ENCODE peak calls at places on chromosomes 6 and 20, in six cellular contexts. B is mesendoderm, L is mesenchymal stem cell, C is IMR-90, J is H1, Z is H9. E is an unnamed sample.
A peak's percentile ranks its signal among the peaks of the same experiment; 100 is the strongest.

GRCh38 chr6:25404693-25405169 is 125.6 kb downstream of the CARMIL1 start:
- DNase-seq in B (no peak), L (no peak), C (no peak), J (no peak), Z (no peak), E (no peak)

GRCh38 chr20:57170343-57170742 is 96.1 kb downstream of the BMP7 start:
- DNase-seq in B (no peak), L (no peak), C (no peak), J (no peak), Z (no peak), E (no peak)

GRCh38 chr20:57404419-57405072 is 13.3 kb downstream of the RBM38 start:
- DNase-seq in B (no peak), L (no peak), C (no peak), J (no peak), Z (no peak), E (no peak)

GRCh38 chr6:169800668-169801395 is 49.4 kb downstream of the ERMARD start:
- DNase-seq in B (peak; percentile 58), L (peak; percentile 72), C (peak; percentile 82), J (no peak), Z (peak; percentile 32), E (no peak)

GRCh38 chr20:1325173-1326030 is 3.5 kb downstream of the SDCBP2 start:
- DNase-seq in B (peak; percentile 97), L (peak; percentile 97), C (peak; percentile 97), J (peak; percentile 79), Z (peak; percentile 96), E (peak; percentile 94)

GRCh38 chr20:19120569-19120968 is 91.9 kb upstream of the SLC24A3 start:
- DNase-seq in B (no peak), L (no peak), C (no peak), J (no peak), Z (no peak), E (no peak)

GRCh38 chr6:96124778-96125177 is 109.0 kb downstream of the FUT9 start:
- DNase-seq in B (peak; percentile 71), L (no peak), C (no peak), J (no peak), Z (no peak), E (no peak)

GRCh38 chr6:11918739-11919605 is 93.1 kb upstream of the HIVEP1 start:
- DNase-seq in B (no peak), L (no peak), C (peak; percentile 53), J (no peak), Z (no peak), E (no peak)

GRCh38 chr20:46022411-46023147 is 6.4 kb upstream of the SLC12A5 start:
- DNase-seq in B (peak; percentile 63), L (no peak), C (peak; percentile 9), J (no peak), Z (peak; percentile 78), E (no peak)

GRCh38 chr6:169975701-169976100 is 224.3 kb downstream of the ERMARD start:
- DNase-seq in B (no peak), L (no peak), C (no peak), J (no peak), Z (no peak), E (no peak)

GRCh38 chr6:52221302-52221701 is 23.0 kb downstream of the IL17F start:
- DNase-seq in B (no peak), L (no peak), C (no peak), J (no peak), Z (no peak), E (no peak)

GRCh38 chr6:38142178-38142902 is 322.8 kb downstream of the ZFAND3 start:
- DNase-seq in B (no peak), L (no peak), C (no peak), J (no peak), Z (no peak), E (no peak)

GRCh38 chr6:152184573-152185157 is 377.2 kb downstream of the ESR1 start:
- DNase-seq in B (no peak), L (no peak), C (no peak), J (no peak), Z (no peak), E (no peak)

GRCh38 chr6:157329829-157330228 is 6.5 kb upstream of the TMEM242 start:
- DNase-seq in B (peak; percentile 11), L (no peak), C (peak; percentile 44), J (no peak), Z (no peak), E (no peak)

GRCh38 chr6:56690519-56691200 is 48.0 kb upstream of the DST start:
- DNase-seq in B (peak; percentile 45), L (peak; percentile 67), C (peak; percentile 81), J (no peak), Z (no peak), E (no peak)

GRCh38 chr6:39228111-39228971 is 934 bp downstream of the KCNK5 start:
- DNase-seq in B (no peak), L (no peak), C (no peak), J (no peak), Z (no peak), E (no peak)

GRCh38 chr6:8029243-8029870 is 34.8 kb downstream of the BLOC1S5 start:
- DNase-seq in B (peak; percentile 37), L (peak; percentile 28), C (peak; percentile 23), J (no peak), Z (no peak), E (no peak)

GRCh38 chr6:47267301-47267700 is 42.4 kb downstream of the TNFRSF21 start:
- DNase-seq in B (no peak), L (peak; percentile 55), C (no peak), J (no peak), Z (no peak), E (no peak)

GRCh38 chr6:151067684-151068596 is 171.8 kb upstream of the AKAP12 start:
- DNase-seq in B (no peak), L (peak; percentile 93), C (peak; percentile 97), J (no peak), Z (no peak), E (no peak)

GRCh38 chr6:127347188-127347587 is 3.8 kb upstream of the ECHDC1 start:
- DNase-seq in B (no peak), L (peak; percentile 50), C (no peak), J (no peak), Z (no peak), E (no peak)

GRCh38 chr6:30641048-30641447 is 5.9 kb upstream of the C6orf136 start:
- DNase-seq in B (no peak), L (no peak), C (no peak), J (no peak), Z (no peak), E (no peak)

GRCh38 chr6:63441266-63441956 is 121.6 kb upstream of the LGSN start:
- DNase-seq in B (peak; percentile 23), L (no peak), C (no peak), J (no peak), Z (peak; percentile 62), E (no peak)

GRCh38 chr6:20400476-20401402 is 940 bp upstream of the E2F3 start:
- DNase-seq in B (peak; percentile 18), L (peak; percentile 61), C (no peak), J (no peak), Z (no peak), E (no peak)

GRCh38 chr6:101000334-101000733 is 119.2 kb upstream of the ASCC3 start:
- DNase-seq in B (no peak), L (peak; percentile 15), C (no peak), J (no peak), Z (no peak), E (no peak)

GRCh38 chr6:165611294-165611693 is 51.7 kb downstream of the PDE10A start:
- DNase-seq in B (no peak), L (no peak), C (no peak), J (no peak), Z (no peak), E (no peak)

GRCh38 chr20:41587956-41588355 is 30.2 kb downstream of the CHD6 start:
- DNase-seq in B (no peak), L (no peak), C (peak; percentile 69), J (no peak), Z (no peak), E (no peak)

DNA sequence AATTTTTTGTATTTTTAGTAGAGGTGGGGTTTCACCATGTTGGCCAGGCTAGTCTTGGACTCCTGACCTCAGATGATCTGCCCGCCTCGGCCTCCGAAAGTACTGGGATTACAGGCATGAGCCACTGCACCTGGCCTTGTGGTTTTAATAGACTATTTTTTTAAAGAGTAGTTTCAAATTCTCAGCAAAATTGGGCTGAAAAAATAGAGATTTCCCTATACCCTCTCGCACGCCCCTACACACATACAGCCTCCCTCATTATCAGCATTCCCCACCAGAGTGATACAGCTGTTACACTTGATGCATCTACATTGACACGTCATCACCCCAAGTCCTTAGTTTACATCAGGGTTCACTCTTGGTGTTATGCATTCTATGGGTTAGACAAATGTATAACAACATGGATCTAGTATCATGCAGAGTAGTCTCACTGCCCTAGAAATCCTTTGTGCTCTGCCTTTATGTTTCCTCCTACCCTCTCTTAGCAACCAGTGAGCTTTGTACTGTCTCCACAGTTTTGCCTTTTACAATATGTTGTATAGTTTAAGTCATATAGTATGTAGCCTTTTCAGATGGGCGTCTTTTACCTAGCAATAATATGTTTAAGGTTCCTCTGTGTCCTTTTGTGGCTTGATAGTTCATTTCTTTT is 103.6 kb downstream of the CDYL start:
- DNase-seq in B (no peak), L (no peak), C (no peak), J (no peak), Z (no peak), E (no peak)
- H3K4ac ChIP-seq in B (no peak overlapping the region), L (no peak overlapping the region), C (no peak overlapping the region), J (no peak overlapping the region), Z (no peak overlapping the region), E (no peak overlapping the region)

GRCh38 chr6:112249489-112249888 is 4.9 kb downstream of the LAMA4 start:
- DNase-seq in B (no peak), L (no peak), C (peak; percentile 59), J (no peak), Z (no peak), E (no peak)
- H2BK15ac ChIP-seq in B (no peak overlapping the region), L (no peak overlapping the region), C (no peak overlapping the region), J (no peak overlapping the region), Z (no peak overlapping the region), E (no peak overlapping the region)

GRCh38 chr20:24732076-24732475 is 217.0 kb upstream of the CST7 start:
- DNase-seq in B (no peak), L (no peak), C (no peak), J (no peak), Z (no peak), E (no peak)

GRCh38 chr20:24732599-24732998 is 216.5 kb upstream of the CST7 start:
- DNase-seq in B (peak; percentile 23), L (no peak), C (no peak), J (no peak), Z (no peak), E (no peak)

GRCh38 chr20:24731312-24731711 is 217.8 kb upstream of the CST7 start:
- DNase-seq in B (no peak), L (no peak), C (no peak), J (no peak), Z (no peak), E (no peak)

GRCh38 chr20:24729896-24730605 is 219.0 kb upstream of the CST7 start:
- DNase-seq in B (no peak), L (no peak), C (no peak), J (no peak), Z (no peak), E (no peak)

DNA sequence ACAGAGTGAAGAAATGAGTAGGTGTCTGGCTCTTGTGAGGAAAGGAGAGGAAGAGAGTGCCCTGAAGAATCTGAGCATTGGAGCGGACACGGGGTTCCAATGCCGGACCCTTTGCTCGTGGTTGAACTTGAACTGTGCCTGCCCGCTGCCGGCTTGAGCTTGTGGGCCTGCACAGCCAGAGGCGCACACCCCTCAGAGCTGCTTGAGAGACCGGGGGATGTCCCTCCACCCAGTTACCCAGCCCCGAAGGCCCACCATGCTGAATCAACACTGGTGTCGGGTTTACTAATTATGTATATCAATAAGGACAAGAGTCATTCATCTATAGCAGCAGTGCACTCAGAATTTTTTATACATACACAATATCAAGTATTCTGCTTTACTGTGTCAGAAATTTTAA is 218.3 kb upstream of the CST7 start:
- DNase-seq in B (no peak), L (no peak), C (no peak), J (no peak), Z (no peak), E (no peak)
- H4K8ac ChIP-seq in B (no peak overlapping the region), L (no peak overlapping the region), C (no peak overlapping the region), J (no peak overlapping the region), Z (no peak overlapping the region), E (no peak overlapping the region)

GRCh38 chr20:63224272-63225081 is 8.5 kb upstream of the YTHDF1 start:
- DNase-seq in B (peak; percentile 41), L (peak; percentile 61), C (peak; percentile 44), J (no peak), Z (no peak), E (no peak)
- H3K4ac ChIP-seq in B (no peak overlapping the region), L (peak overlapping the region; percentile 37), C (no peak overlapping the region), J (no peak overlapping the region), Z (no peak overlapping the region), E (no peak overlapping the region)